ENCODE peak calls at places on chromosome 5, in five cellular contexts. T is left lung, O is fibroblast of lung, K is neuronal stem cell, R is colonic mucosa. B is an unnamed sample.

GRCh38 chr5:66958984-66959641 is 237.5 kb downstream of the CD180 start:
- DNase-seq in T (peak; percentile 47), O (peak; percentile 84), K (no peak), R (no peak), B (no peak)

GRCh38 chr5:50744761-50745160 is 78.3 kb downstream of the PARP8 start:
- DNase-seq in T (no peak), O (peak; percentile 71), K (no peak), R (no peak), B (no peak)

GRCh38 chr5:50593681-50594080 is 72.8 kb upstream of the PARP8 start:
- DNase-seq in T (no peak), O (no peak), K (no peak), R (no peak), B (no peak)

GRCh38 chr5:68450245-68450852 is 234.8 kb downstream of the PIK3R1 start:
- DNase-seq in T (no peak), O (peak; percentile 72), K (no peak), R (no peak), B (no peak)

GRCh38 chr5:81252904-81253303 is 19.8 kb downstream of the CKMT2 start:
- DNase-seq in T (no peak), O (no peak), K (no peak), R (no peak), B (no peak)

GRCh38 chr5:18394154-18394804 is 760.0 kb downstream of the TAF11L14 start:
- DNase-seq in T (peak; percentile 42), O (peak; percentile 46), K (peak; percentile 85), R (peak; percentile 49), B (peak; percentile 48)

GRCh38 chr5:72106922-72107873 is at the start of gene MAP1B:
- DNase-seq in T (peak; percentile 49), O (peak; percentile 58), K (peak; percentile 94), R (peak; percentile 19), B (no peak)

GRCh38 chr5:159061186-159061796 is 38.4 kb downstream of the EBF1 start:
- DNase-seq in T (no peak), O (peak; percentile 62), K (peak; percentile 57), R (no peak), B (no peak)

GRCh38 chr5:148179234-148179824 is 11.0 kb downstream of the SPINK14 start:
- DNase-seq in T (no peak), O (peak; percentile 84), K (peak; percentile 26), R (peak; percentile 18), B (no peak)

GRCh38 chr5:143355710-143356109 is 47.8 kb downstream of the NR3C1 start:
- DNase-seq in T (peak; percentile 63), O (peak; percentile 93), K (no peak), R (peak; percentile 50), B (peak; percentile 67)

GRCh38 chr5:15236911-15237508 is 263.0 kb upstream of the FBXL7 start:
- DNase-seq in T (no peak), O (no peak), K (no peak), R (no peak), B (no peak)

GRCh38 chr5:56375011-56375410 is 141.9 kb upstream of the ANKRD55 start:
- DNase-seq in T (no peak), O (no peak), K (no peak), R (no peak), B (no peak)

GRCh38 chr5:1122511-1123284 is 10.8 kb upstream of the SLC12A7 start:
- DNase-seq in T (no peak), O (no peak), K (no peak), R (no peak), B (peak; percentile 87)
- H3K9me3 ChIP-seq in T (no peaks in the 10 kb centered on the region), O (no peaks in the 10 kb centered on the region), K (no peaks in the 10 kb centered on the region), R (no peaks in the 10 kb centered on the region), B (no peaks in the 10 kb centered on the region)

GRCh38 chr5:38426493-38426892 is 130.0 kb downstream of the LIFR start:
- DNase-seq in T (no peak), O (peak; percentile 68), K (no peak), R (no peak), B (no peak)

GRCh38 chr5:38420691-38421395 is 135.6 kb downstream of the LIFR start:
- DNase-seq in T (no peak), O (peak; percentile 76), K (peak; percentile 36), R (peak; percentile 53), B (peak; percentile 69)

GRCh38 chr5:38422622-38423021 is 133.8 kb downstream of the LIFR start:
- DNase-seq in T (no peak), O (no peak), K (no peak), R (no peak), B (no peak)

GRCh38 chr5:38424237-38425080 is 132.0 kb downstream of the LIFR start:
- DNase-seq in T (no peak), O (no peak), K (no peak), R (no peak), B (no peak)

GRCh38 chr5:38423536-38424178 is 132.8 kb downstream of the LIFR start:
- DNase-seq in T (no peak), O (no peak), K (no peak), R (no peak), B (no peak)
- H3K4me1 ChIP-seq in T (no peaks in the 10 kb centered on the region), O (peaks cover 34% of the 10 kb centered on the region), K (no peaks in the 10 kb centered on the region), R (no peaks in the 10 kb centered on the region), B (no peaks in the 10 kb centered on the region)

GRCh38 chr5:124436294-124436693 is 310.1 kb downstream of the ZNF608 start:
- DNase-seq in T (no peak), O (peak; percentile 71), K (no peak), R (no peak), B (no peak)

GRCh38 chr5:124438390-124439380 is 307.8 kb downstream of the ZNF608 start:
- DNase-seq in T (no peak), O (no peak), K (no peak), R (no peak), B (no peak)

DNA sequence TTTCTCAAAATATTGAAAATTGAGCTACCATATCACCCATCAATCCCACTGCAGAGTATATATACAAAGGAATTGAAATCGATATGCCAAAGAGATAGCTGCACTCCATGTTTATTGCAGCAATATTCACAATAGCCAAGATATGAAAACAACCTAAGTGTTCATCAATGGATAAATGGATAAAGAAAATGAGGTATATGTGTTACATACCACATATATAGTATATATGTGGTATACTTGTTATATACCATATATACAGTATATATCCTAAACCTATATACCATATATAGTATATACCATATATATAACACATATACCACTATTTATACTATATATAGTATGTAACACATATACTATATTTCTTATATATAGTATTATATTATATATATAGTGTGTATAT is 313.3 kb downstream of the ZNF608 start:
- DNase-seq in T (no peak), O (no peak), K (no peak), R (no peak), B (no peak)
- H3K9me3 ChIP-seq in T (no peaks in the 10 kb centered on the region), O (no peaks in the 10 kb centered on the region), K (no peaks in the 10 kb centered on the region), R (no peaks in the 10 kb centered on the region), B (peaks cover 8% of the 10 kb centered on the region)

DNA sequence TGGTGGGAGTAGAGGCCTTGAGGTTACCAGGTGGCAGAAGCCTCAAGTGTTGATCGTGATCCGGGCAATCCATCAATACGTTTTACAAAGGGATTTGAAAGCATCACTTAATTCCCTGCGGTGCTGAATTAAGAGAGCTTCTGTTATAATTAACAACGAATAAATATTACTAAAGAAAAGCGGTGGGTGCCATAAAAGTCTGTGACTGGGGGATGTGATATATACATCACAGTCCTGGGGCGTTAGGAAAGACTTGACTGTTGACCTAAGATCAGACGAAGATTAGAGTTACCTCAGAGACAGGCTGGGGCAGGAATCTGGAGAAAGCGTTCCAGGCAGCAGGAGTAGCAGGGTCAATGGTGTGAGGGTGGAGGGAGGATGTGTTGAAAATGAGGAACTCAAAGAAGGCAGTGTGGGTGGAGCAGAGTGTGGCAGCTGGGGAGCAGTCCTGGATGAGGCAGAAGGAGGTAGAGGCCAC is 6.7 kb upstream of the C5orf63 start:
- DNase-seq in T (no peak), O (no peak), K (no peak), R (no peak), B (no peak)
- H3K4me1 ChIP-seq in T (no peaks in the 10 kb centered on the region), O (no peaks in the 10 kb centered on the region), K (peaks cover 8% of the 10 kb centered on the region), R (no peaks in the 10 kb centered on the region), B (no peaks in the 10 kb centered on the region)

GRCh38 chr5:141260458-141261237 is 15.5 kb downstream of the PCDHB15 start:
- DNase-seq in T (no peak), O (peak; percentile 15), K (peak; percentile 2), R (no peak), B (no peak)

GRCh38 chr5:141261238-141261546 is 16.0 kb downstream of the PCDHB15 start:
- DNase-seq in T (no peak), O (no peak), K (no peak), R (no peak), B (no peak)

GRCh38 chr5:141258948-141259347 is 13.8 kb downstream of the PCDHB15 start:
- DNase-seq in T (no peak), O (peak; percentile 2), K (no peak), R (no peak), B (no peak)

GRCh38 chr5:141258464-141258863 is 13.3 kb downstream of the PCDHB15 start:
- DNase-seq in T (no peak), O (no peak), K (no peak), R (no peak), B (no peak)
- H3K9me3 ChIP-seq in T (peaks cover 9% of the 10 kb centered on the region), O (no peaks in the 10 kb centered on the region), K (peaks cover 14% of the 10 kb centered on the region), R (peaks cover 38% of the 10 kb centered on the region), B (peaks cover 100% of the 10 kb centered on the region)

GRCh38 chr5:169354263-169354662 is 53.3 kb upstream of the SLIT3 start:
- DNase-seq in T (no peak), O (peak; percentile 63), K (no peak), R (no peak), B (no peak)

GRCh38 chr5:169350016-169350415 is 49.1 kb upstream of the SLIT3 start:
- DNase-seq in T (no peak), O (peak; percentile 29), K (no peak), R (no peak), B (no peak)

GRCh38 chr5:169350759-169351240 is 49.9 kb upstream of the SLIT3 start:
- DNase-seq in T (no peak), O (peak; percentile 87), K (no peak), R (peak; percentile 22), B (no peak)

GRCh38 chr5:169354921-169355320 is 54.0 kb upstream of the SLIT3 start:
- DNase-seq in T (no peak), O (no peak), K (no peak), R (no peak), B (no peak)

GRCh38 chr5:169352901-169353300 is 52.0 kb upstream of the SLIT3 start:
- DNase-seq in T (no peak), O (no peak), K (no peak), R (no peak), B (no peak)
- H3K4me1 ChIP-seq in T (no peaks in the 10 kb centered on the region), O (peaks cover 8% of the 10 kb centered on the region), K (no peaks in the 10 kb centered on the region), R (no peaks in the 10 kb centered on the region), B (no peaks in the 10 kb centered on the region)